ENCODE peak calls at places on chromosomes 11 and 22, in four cellular contexts. K, R, D and T are unnamed samples.

GRCh38 chr11:75422248-75423231 is 10.5 kb downstream of the KLHL35 start:
- DNase-seq in K (peak; percentile 83), R (no peak), D (no peak), T (no peak)

GRCh38 chr11:115153135-115153534 is 351.1 kb downstream of the CADM1 start:
- DNase-seq in K (no peak), R (no peak), D (no peak), T (no peak)

GRCh38 chr11:19306570-19306969 is 65.8 kb upstream of the E2F8 start:
- DNase-seq in K (no peak), R (no peak), D (no peak), T (no peak)

GRCh38 chr11:125242141-125242780 is 77.7 kb downstream of the PKNOX2 start:
- DNase-seq in K (no peak), R (peak; percentile 52), D (no peak), T (no peak)

GRCh38 chr11:98549571-98549970 is 471.2 kb upstream of the CNTN5 start:
- DNase-seq in K (no peak), R (no peak), D (no peak), T (no peak)

GRCh38 chr22:22823126-22823804 is 64.4 kb upstream of the IGLL5 start:
- DNase-seq in K (no peak), R (no peak), D (no peak), T (peak; percentile 42)

GRCh38 chr11:132427611-132428010 is 1057.2 kb downstream of the NTM start:
- DNase-seq in K (no peak), R (no peak), D (no peak), T (no peak)

GRCh38 chr11:75549370-75549958 is 12.6 kb upstream of the SERPINH1 start:
- DNase-seq in K (no peak), R (no peak), D (no peak), T (no peak)

GRCh38 chr11:8640305-8640932 is 42.0 kb downstream of the TRIM66 start:
- DNase-seq in K (no peak), R (no peak), D (no peak), T (no peak)

GRCh38 chr22:24400726-24401596 is 26.4 kb upstream of the ADORA2A start:
- DNase-seq in K (no peak), R (no peak), D (no peak), T (peak; percentile 85)

GRCh38 chr11:1395773-1396374 is 6.1 kb downstream of the BRSK2 start:
- DNase-seq in K (no peak), R (no peak), D (no peak), T (no peak)

GRCh38 chr22:34055525-34056200 is 135.4 kb upstream of the LARGE1 start:
- DNase-seq in K (peak; percentile 64), R (no peak), D (no peak), T (peak; percentile 82)

GRCh38 chr11:94519478-94520084 is 7.3 kb downstream of the C11orf97 start:
- DNase-seq in K (peak; percentile 77), R (no peak), D (no peak), T (peak; percentile 57)

GRCh38 chr22:36360871-36361383 is 26.8 kb downstream of the MYH9 start:
- DNase-seq in K (no peak), R (no peak), D (no peak), T (no peak)

GRCh38 chr11:24896118-24896835 is 399.4 kb downstream of the LUZP2 start:
- DNase-seq in K (no peak), R (peak; percentile 65), D (no peak), T (no peak)

GRCh38 chr22:23780146-23780748 is 6.5 kb upstream of the SMARCB1 start:
- DNase-seq in K (no peak), R (no peak), D (no peak), T (no peak)

GRCh38 chr22:46350111-46350510 is 14.6 kb downstream of the TRMU start:
- DNase-seq in K (no peak), R (no peak), D (no peak), T (no peak)

GRCh38 chr11:130209944-130210854 is 50.6 kb downstream of the ST14 start:
- DNase-seq in K (no peak), R (peak; percentile 44), D (no peak), T (no peak)

GRCh38 chr11:60970369-60970774 is 1.1 kb upstream of the CD6 start:
- DNase-seq in K (peak; percentile 72), R (peak; percentile 86), D (no peak), T (peak; percentile 73)